ENCODE peak calls at places on chromosome 15, in seven cellular contexts. I is AG10803, B is AG09309, H is mesothelial cell of epicardium, S is IMR-90, T is AG04450, X is tibial artery. W is an unnamed sample.

GRCh38 chr15:68633181-68634121 is 54.7 kb downstream of the CORO2B start:
- DNase-seq in I (no peak), B (no peak), H (no peak), S (no peak), T (no peak), X (no peak), W (no peak)

GRCh38 chr15:78673917-78674444 is 33.0 kb upstream of the CHRNB4 start:
- DNase-seq in I (no peak), B (no peak), H (no peak), S (no peak), T (no peak), X (no peak), W (no peak)

GRCh38 chr15:48389701-48390143 is 58.5 kb downstream of the DUT start:
- DNase-seq in I (peak; percentile 86), B (no peak), H (no peak), S (peak; percentile 68), T (no peak), X (no peak), W (no peak)

GRCh38 chr15:49064281-49064653 is 18.0 kb upstream of the SECISBP2L start:
- DNase-seq in I (no peak), B (no peak), H (no peak), S (no peak), T (no peak), X (no peak), W (no peak)

GRCh38 chr15:25243800-25244097 is 195.1 kb downstream of the UBE3A start:
- DNase-seq in I (no peak), B (no peak), H (no peak), S (no peak), T (no peak), X (peak; percentile 58), W (no peak)

GRCh38 chr15:28022181-28022580 is 76.9 kb downstream of the OCA2 start:
- DNase-seq in I (no peak), B (no peak), H (no peak), S (no peak), T (no peak), X (no peak), W (no peak)

GRCh38 chr15:35306361-35306981 is 221.4 kb upstream of the NANOGP8 start:
- DNase-seq in I (peak; percentile 62), B (no peak), H (no peak), S (peak; percentile 76), T (no peak), X (no peak), W (no peak)

GRCh38 chr15:95284933-95285401 is 1045.5 kb upstream of the NR2F2 start:
- DNase-seq in I (peak; percentile 90), B (no peak), H (no peak), S (peak; percentile 70), T (no peak), X (no peak), W (no peak)

GRCh38 chr15:95932676-95933075 is 397.8 kb upstream of the NR2F2 start:
- DNase-seq in I (peak; percentile 77), B (peak; percentile 94), H (no peak), S (peak; percentile 10), T (no peak), X (no peak), W (no peak)

GRCh38 chr15:33398555-33398954 is 87.8 kb downstream of the RYR3 start:
- DNase-seq in I (no peak), B (no peak), H (no peak), S (no peak), T (no peak), X (no peak), W (no peak)

GRCh38 chr15:74133071-74133702 is 2.8 kb downstream of the ISLR2 start:
- DNase-seq in I (no peak), B (no peak), H (no peak), S (no peak), T (no peak), X (no peak), W (no peak)

GRCh38 chr15:61057830-61058529 is 171.1 kb downstream of the RORA start:
- DNase-seq in I (peak; percentile 40), B (no peak), H (no peak), S (peak; percentile 15), T (no peak), X (no peak), W (no peak)

GRCh38 chr15:63449711-63450110 is 54.7 kb upstream of the USP3 start:
- DNase-seq in I (no peak), B (no peak), H (no peak), S (no peak), T (no peak), X (peak; percentile 19), W (no peak)

GRCh38 chr15:85800460-85801123 is 5.9 kb upstream of the KLHL25 start:
- DNase-seq in I (peak; percentile 53), B (peak; percentile 11), H (no peak), S (peak; percentile 61), T (no peak), X (no peak), W (no peak)

GRCh38 chr15:84400820-84401219 is 165.2 kb downstream of the GOLGA6L4 start:
- DNase-seq in I (no peak), B (no peak), H (no peak), S (no peak), T (no peak), X (no peak), W (no peak)

GRCh38 chr15:73570355-73571032 is 62.7 kb downstream of the NPTN start:
- DNase-seq in I (no peak), B (no peak), H (no peak), S (no peak), T (no peak), X (no peak), W (no peak)

GRCh38 chr15:57897870-57898269 is 167.6 kb downstream of the ALDH1A2 start:
- DNase-seq in I (no peak), B (no peak), H (no peak), S (no peak), T (no peak), X (no peak), W (no peak)

GRCh38 chr15:93223803-93224202 is 134.8 kb upstream of the RGMA start:
- DNase-seq in I (no peak), B (no peak), H (no peak), S (no peak), T (no peak), X (no peak), W (no peak)

GRCh38 chr15:93001881-93002280 is 87.1 kb downstream of the RGMA start:
- DNase-seq in I (no peak), B (no peak), H (no peak), S (no peak), T (no peak), X (no peak), W (no peak)

GRCh38 chr15:60212536-60212935 is 185.2 kb downstream of the ANXA2 start:
- DNase-seq in I (peak; percentile 31), B (no peak), H (no peak), S (no peak), T (no peak), X (no peak), W (no peak)

GRCh38 chr15:32030795-32031194 is 480 bp downstream of the CHRNA7 start:
- DNase-seq in I (no peak), B (no peak), H (no peak), S (no peak), T (no peak), X (no peak), W (no peak)

GRCh38 chr15:32029409-32029861 is 880 bp upstream of the CHRNA7 start:
- DNase-seq in I (no peak), B (no peak), H (peak; percentile 26), S (no peak), T (no peak), X (no peak), W (no peak)

GRCh38 chr15:32033186-32033890 is 3.0 kb downstream of the CHRNA7 start:
- DNase-seq in I (no peak), B (no peak), H (no peak), S (no peak), T (no peak), X (no peak), W (no peak)

GRCh38 chr15:32028921-32029320 is 1.4 kb upstream of the CHRNA7 start:
- DNase-seq in I (no peak), B (no peak), H (no peak), S (no peak), T (no peak), X (no peak), W (no peak)

GRCh38 chr15:32029862-32030781 is at the start of gene CHRNA7:
- DNase-seq in I (peak; percentile 3), B (no peak), H (peak; percentile 52), S (peak; percentile 3), T (no peak), X (no peak), W (no peak)
- TF ChIP-seq CTCF in I (no peak), B (no peak), H (peak; percentile 27), S (peak; percentile 3), T (no peak), X (no peak), W (no peak)

GRCh38 chr15:39887832-39888231 is 32.2 kb downstream of the GPR176 start:
- DNase-seq in I (peak; percentile 59), B (peak; percentile 28), H (no peak), S (peak; percentile 50), T (no peak), X (no peak), W (no peak)
- TF ChIP-seq CTCF in I (peak; percentile 57), B (peak; percentile 52), H (no peak), S (peak; percentile 44), T (peak; percentile 37), X (peak; percentile 31), W (no peak)

DNA sequence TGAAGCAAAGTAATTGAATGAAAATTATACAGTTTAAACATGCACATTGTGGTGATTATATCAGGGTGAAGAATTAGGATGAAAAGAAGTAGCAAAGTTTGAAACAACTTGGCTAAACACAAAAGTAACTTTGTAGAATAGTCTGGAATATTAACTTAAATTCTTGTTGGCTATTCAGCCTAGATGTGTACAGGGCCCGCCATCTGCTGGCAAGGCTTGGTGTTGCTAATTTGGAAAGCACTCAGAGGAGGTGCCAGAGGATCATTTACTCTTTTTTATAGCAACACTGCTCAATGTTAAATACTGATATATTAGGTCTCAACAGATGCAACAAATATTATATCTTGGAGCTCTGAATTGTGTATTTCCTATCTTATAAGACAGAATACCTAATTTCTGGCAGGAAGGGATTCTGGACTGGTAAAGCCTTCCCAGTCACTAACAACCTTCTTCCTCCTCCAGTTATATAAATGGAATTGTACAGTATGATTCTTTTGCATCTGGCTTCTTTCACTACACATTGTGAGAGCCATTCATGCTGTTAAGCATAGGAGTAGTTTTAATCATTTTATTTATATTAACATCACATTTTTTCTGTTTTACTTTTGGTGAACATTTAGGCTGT is 36.1 kb downstream of the TTC23 start:
- DNase-seq in I (peak; percentile 69), B (peak; percentile 24), H (peak; percentile 32), S (peak; percentile 67), T (peak; percentile 27), X (peak; percentile 87), W (peak; percentile 61)
- TF ChIP-seq CTCF in I (peak; percentile 95), B (peak; percentile 88), H (peak; percentile 66), S (peak; percentile 96), T (peak; percentile 96), X (peak; percentile 88), W (no peak)

DNA sequence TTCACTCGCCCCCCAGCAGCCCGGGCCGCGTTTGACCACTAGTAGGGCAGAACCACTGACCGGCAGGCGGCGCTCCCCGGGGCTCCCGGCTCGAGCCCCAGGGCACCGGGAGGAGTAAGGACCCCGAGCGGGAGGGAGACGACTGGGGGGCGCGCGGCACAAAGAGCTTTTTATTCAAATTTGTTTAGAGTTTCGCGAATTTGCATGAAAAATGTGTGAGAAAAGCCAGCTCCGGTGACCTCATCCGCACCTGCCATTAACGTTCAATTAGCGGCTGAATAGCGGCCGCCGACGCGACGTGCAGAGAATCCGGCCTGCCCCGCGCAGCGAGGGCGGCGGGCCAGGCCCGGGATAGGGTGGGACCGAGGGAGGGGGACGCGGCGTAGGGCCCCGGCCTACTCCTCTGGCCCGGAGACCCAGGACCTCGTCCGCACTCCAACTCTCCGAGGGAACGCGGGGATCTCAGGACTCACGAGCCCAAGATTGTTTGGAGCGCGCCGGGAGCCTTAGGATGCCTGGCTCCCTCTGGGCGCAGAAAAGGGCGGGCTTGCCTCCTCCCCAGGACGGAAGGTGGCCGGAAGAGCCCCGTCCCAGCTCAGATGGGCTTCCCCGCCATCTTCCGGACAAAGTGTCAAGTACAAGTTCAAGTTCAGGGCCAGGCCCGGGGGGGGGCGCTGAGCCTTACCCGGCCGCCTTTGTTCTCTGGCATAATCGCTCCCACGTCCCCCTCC is 64.9 kb upstream of the POLG start:
- DNase-seq in I (no peak), B (no peak), H (no peak), S (no peak), T (no peak), X (no peak), W (no peak)
- TF ChIP-seq CTCF in I (peak; percentile 16), B (peak; percentile 46), H (peak; percentile 14), S (no peak), T (peak; percentile 45), X (no peak), W (no peak)

W was measured in omental fat pad.